ENCODE peak calls at places on chromosomes 1 and 21, in six cellular contexts. Z, H, C, J, V and G are unnamed samples.

GRCh38 chr1:29569971-29570634 is 333.8 kb downstream of the PTPRU start:
- DNase-seq in Z (no peak), H (peak; percentile 32), C (no peak), J (peak; percentile 78), V (no peak), G (no peak)

GRCh38 chr1:162984699-162985098 is 84.5 kb upstream of the RGS4 start:
- DNase-seq in Z (no peak), H (no peak), C (no peak), J (no peak), V (no peak), G (no peak)

GRCh38 chr1:7531562-7532340 is 239.3 kb upstream of the VAMP3 start:
- DNase-seq in Z (no peak), H (no peak), C (no peak), J (no peak), V (no peak), G (no peak)

GRCh38 chr21:32813265-32813903 is 41.8 kb upstream of the PAXBP1 start:
- DNase-seq in Z (no peak), H (no peak), C (no peak), J (no peak), V (peak; percentile 45), G (peak; percentile 66)

GRCh38 chr1:239308701-239309333 is 77.6 kb upstream of the CHRM3 start:
- DNase-seq in Z (no peak), H (no peak), C (no peak), J (no peak), V (peak; percentile 71), G (peak; percentile 25)

GRCh38 chr1:35115459-35116383 is 36.5 kb downstream of the ZMYM1 start:
- DNase-seq in Z (no peak), H (no peak), C (no peak), J (no peak), V (no peak), G (no peak)

GRCh38 chr1:201111156-201111555 is 1.1 kb downstream of the CACNA1S start:
- DNase-seq in Z (no peak), H (no peak), C (no peak), J (no peak), V (no peak), G (no peak)

GRCh38 chr1:24294757-24295371 is 24.3 kb upstream of the GRHL3 start:
- DNase-seq in Z (no peak), H (peak; percentile 63), C (no peak), J (peak; percentile 33), V (peak; percentile 35), G (peak; percentile 45)

GRCh38 chr1:31902509-31902857 is 35.7 kb downstream of the PTP4A2 start:
- DNase-seq in Z (no peak), H (no peak), C (no peak), J (no peak), V (no peak), G (no peak)

GRCh38 chr1:52140633-52141512 is 1.0 kb upstream of the ZFYVE9 start:
- DNase-seq in Z (no peak), H (no peak), C (peak; percentile 67), J (no peak), V (no peak), G (no peak)

GRCh38 chr1:184422490-184423233 is 35.8 kb downstream of the C1orf21 start:
- DNase-seq in Z (no peak), H (no peak), C (no peak), J (no peak), V (no peak), G (no peak)

GRCh38 chr21:45256021-45256911 is 31.4 kb downstream of the POFUT2 start:
- DNase-seq in Z (no peak), H (no peak), C (peak; percentile 34), J (no peak), V (no peak), G (peak; percentile 53)

GRCh38 chr1:71948561-71948960 is 333.8 kb downstream of the NEGR1 start:
- DNase-seq in Z (no peak), H (no peak), C (no peak), J (no peak), V (no peak), G (no peak)